ENCODE peak calls at places on chromosomes 11 and 22, in six cellular contexts. X is WTC11; Z is activated T-cell treated with anti-CD3 and anti-CD28 coated beads, Interleukin-2, amount 50 U/mL, for 72 hours; B is effector memory CD8-positive, alpha-beta T cell; F is ovary; I is stimulated activated CD8-positive, alpha-beta memory T cell treated with anti-CD3 and anti-CD28 coated beads, Interleukin-2, amount 100 ng/mL, for 48 hours. G is an unnamed sample.

GRCh38 chr11:98565311-98565710 is 455.4 kb upstream of the CNTN5 start:
- DNase-seq in F (no peak), Z (no peak), I (no peak), X (no peak), B (no peak), G (no peak)

GRCh38 chr22:38238519-38239051 is 34.2 kb downstream of the TMEM184B start:
- DNase-seq in B (no peak), I (no peak), X (no peak), Z (no peak), F (peak), G (no peak)

GRCh38 chr11:64767344-64768299 is 7.8 kb upstream of the PYGM start:
- DNase-seq in F (peak), I (peak), Z (peak), B (peak), X (peak), G (peak)

GRCh38 chr22:43296279-43296902 is 46.8 kb downstream of the SCUBE1 start:
- DNase-seq in I (no peak), X (no peak), F (no peak), B (no peak), Z (no peak), G (no peak)

GRCh38 chr22:40401981-40402406 is 31.6 kb downstream of the SGSM3 start:
- DNase-seq in X (no peak), I (no peak), F (no peak), Z (peak), B (no peak), G (no peak)

GRCh38 chr22:36277482-36278291 is 24.8 kb downstream of the APOL1 start:
- DNase-seq in B (peak), F (no peak), Z (peak), X (peak), I (peak), G (peak)

GRCh38 chr22:30890689-30891442 is 77.7 kb downstream of the MORC2 start:
- DNase-seq in I (peak), X (peak), Z (peak), F (no peak), B (no peak), G (peak)

GRCh38 chr11:62593434-62594044 is 2.2 kb upstream of the TUT1 start:
- DNase-seq in F (peak), I (peak), Z (peak), X (peak), B (peak), G (peak)

GRCh38 chr11:36372101-36372767 is 76.1 kb downstream of the PRR5L start:
- DNase-seq in F (no peak), X (no peak), Z (no peak), I (no peak), B (no peak), G (no peak)

GRCh38 chr11:65329944-65330403 is 3.7 kb upstream of the DPF2 start:
- DNase-seq in I (peak), X (peak), F (peak), B (peak), Z (peak), G (no peak)

GRCh38 chr11:64230985-64231365 is 627 bp downstream of the DNAJC4 start:
- DNase-seq in X (no peak), I (no peak), Z (no peak), B (no peak), F (no peak), G (no peak)

GRCh38 chr11:65121447-65121864 is 478 bp downstream of the FAU start:
- DNase-seq in I (no peak), X (no peak), B (no peak), F (peak), Z (peak), G (no peak)

GRCh38 chr11:133824593-133824992 is 20.7 kb downstream of the SPATA19 start:
- DNase-seq in X (no peak), F (no peak), I (no peak), B (no peak), Z (no peak), G (no peak)

GRCh38 chr11:86991341-86991740 is 36.1 kb upstream of the FZD4 start:
- DNase-seq in B (no peak), I (no peak), X (no peak), F (no peak), Z (no peak), G (no peak)

GRCh38 chr11:280762-281485 is 2.7 kb downstream of the NLRP6 start:
- DNase-seq in I (no peak), B (no peak), F (no peak), X (no peak), Z (peak), G (peak)

GRCh38 chr11:71452354-71453020 is 516 bp upstream of the NADSYN1 start:
- DNase-seq in X (peak), I (peak), F (no peak), Z (peak), B (peak), G (no peak)

GRCh38 chr11:47111318-47111804 is 65.3 kb downstream of the ARFGAP2 start:
- DNase-seq in X (no peak), I (no peak), F (no peak), Z (no peak), B (no peak), G (peak)

GRCh38 chr11:19905280-19905853 is 192.7 kb downstream of the NAV2 start:
- DNase-seq in X (no peak), Z (no peak), B (no peak), F (no peak), I (no peak), G (no peak)

GRCh38 chr11:96199563-96200025 is 143.4 kb downstream of the MAML2 start:
- DNase-seq in X (no peak), I (no peak), F (no peak), B (peak), Z (peak), G (no peak)

GRCh38 chr11:131910491-131911387 is 540.3 kb downstream of the NTM start:
- DNase-seq in B (no peak), Z (no peak), X (peak), F (no peak), I (no peak), G (peak)

GRCh38 chr11:129992161-129992944 is 10.3 kb downstream of the PRDM10 start:
- DNase-seq in F (no peak), B (peak), X (peak), I (no peak), Z (peak), G (no peak)

GRCh38 chr11:59173964-59174663 is 2.2 kb downstream of the DTX4 start:
- DNase-seq in Z (no peak), B (no peak), X (peak), F (no peak), I (no peak), G (no peak)

G was measured in GM12892.